ENCODE peak calls at places on chromosomes 5 and 9, in six cellular contexts. T, G, M, F, Y and Z are unnamed samples.

GRCh38 chr9:136757751-136758140 is 297 bp downstream of the LCN8 start:
- DNase-seq in M (no peak), G (peak; percentile 65), Y (no peak), F (no peak), T (no peak), Z (no peak)

GRCh38 chr5:67537439-67538342 is 341.1 kb upstream of the CD180 start:
- DNase-seq in F (no peak), Y (no peak), G (no peak), M (no peak), T (peak; percentile 29), Z (no peak)

GRCh38 chr5:33371660-33372059 is 69.1 kb upstream of the TARS1 start:
- DNase-seq in T (peak; percentile 34), M (no peak), F (no peak), G (no peak), Y (no peak), Z (no peak)

GRCh38 chr5:71778678-71779276 is 59.7 kb downstream of the CARTPT start:
- DNase-seq in T (peak; percentile 58), G (no peak), F (peak; percentile 66), Y (peak; percentile 42), M (no peak), Z (no peak)

GRCh38 chr5:98308960-98309359 is 464.5 kb upstream of the RGMB start:
- DNase-seq in Y (no peak), G (no peak), F (no peak), M (no peak), T (no peak), Z (no peak)

GRCh38 chr9:80407220-80407619 is 835.5 kb downstream of the TLE4 start:
- DNase-seq in M (no peak), T (no peak), Y (no peak), F (no peak), G (no peak), Z (no peak)

GRCh38 chr9:132806723-132807421 is 71.2 kb downstream of the AK8 start:
- DNase-seq in Y (no peak), G (peak; percentile 32), F (no peak), T (no peak), M (no peak), Z (no peak)

GRCh38 chr5:52895572-52896296 is 93.4 kb upstream of the ITGA2 start:
- DNase-seq in F (no peak), Y (no peak), M (no peak), G (no peak), T (peak; percentile 13), Z (no peak)

GRCh38 chr5:64532657-64533056 is 26.8 kb downstream of the RGS7BP start:
- DNase-seq in T (no peak), Y (no peak), F (peak; percentile 18), M (no peak), G (no peak), Z (no peak)

GRCh38 chr5:170601608-170602007 is 97.8 kb downstream of the KCNIP1 start:
- DNase-seq in G (no peak), M (no peak), F (no peak), Y (no peak), T (no peak), Z (no peak)